ENCODE peak calls at places on chromosomes 7 and 10, in ten cellular contexts. R is PC-3; I is NCI-H2081 treated with DMSO at 0.1 percent for 48 hours; E is GDM1; A is NCI-H524 treated with DMSO at 0.1 percent for 48 hours; Q is fibroblast of the conjunctiva; G is transverse colon; H is brain microvascular endothelial cell; M is M059J; L is activated naive CD4-positive, alpha-beta T cell treated with anti-CD3 and anti-CD28 coated beads for 36 hours. P is an unnamed sample.

GRCh38 chr7:29406366-29406765 is 157.3 kb upstream of the PRR15 start:
- DNase-seq in R (no peak), I (no peak), E (no peak), A (no peak), Q (no peak), G (no peak), H (no peak), M (no peak), L (no peak), P (no peak)

GRCh38 chr10:1406172-1406975 is 331.0 kb downstream of the ADARB2 start:
- DNase-seq in R (no peak), I (no peak), E (no peak), A (no peak), Q (no peak), G (no peak), H (no peak), M (no peak), L (no peak), P (no peak)

GRCh38 chr7:150003304-150003810 is 129.6 kb downstream of the ATP6V0E2 start:
- DNase-seq in R (no peak), I (no peak), E (no peak), A (no peak), Q (no peak), G (no peak), H (no peak), M (no peak), L (no peak), P (no peak)

GRCh38 chr7:33186187-33186586 is 56.8 kb downstream of the BBS9 start:
- DNase-seq in R (peak), I (no peak), E (no peak), A (no peak), Q (no peak), G (no peak), H (peak), M (peak), L (no peak), P (no peak)

GRCh38 chr10:19412531-19412930 is 363.9 kb downstream of the MALRD1 start:
- DNase-seq in R (peak), I (no peak), E (peak), A (no peak), Q (peak), G (no peak), H (peak), M (peak), L (no peak), P (peak)

GRCh38 chr10:132066812-132067211 is 1.1 kb downstream of the JAKMIP3 start:
- DNase-seq in R (no peak), I (no peak), E (no peak), A (no peak), Q (no peak), G (no peak), H (no peak), M (no peak), L (no peak), P (no peak)

GRCh38 chr7:25894902-25895791 is 256.9 kb upstream of the NFE2L3 start:
- DNase-seq in R (peak), I (no peak), E (peak), A (no peak), Q (no peak), G (peak), H (peak), M (peak), L (peak), P (peak)

GRCh38 chr10:33370434-33370930 is 36.0 kb upstream of the NRP1 start:
- DNase-seq in R (peak), I (no peak), E (no peak), A (no peak), Q (no peak), G (no peak), H (no peak), M (peak), L (no peak), P (no peak)

GRCh38 chr10:34736976-34737771 is 77.9 kb downstream of the PARD3 start:
- DNase-seq in R (no peak), I (no peak), E (no peak), A (no peak), Q (no peak), G (no peak), H (no peak), M (no peak), L (no peak), P (no peak)

GRCh38 chr10:44756235-44756634 is 154.9 kb upstream of the TMEM72 start:
- DNase-seq in R (peak), I (no peak), E (no peak), A (no peak), Q (no peak), G (no peak), H (peak), M (peak), L (no peak), P (no peak)

GRCh38 chr10:68435803-68436202 is 28.7 kb upstream of the RUFY2 start:
- DNase-seq in R (no peak), I (no peak), E (no peak), A (no peak), Q (no peak), G (no peak), H (no peak), M (no peak), L (no peak), P (no peak)

GRCh38 chr10:126124923-126125322 is 228.6 kb downstream of the FANK1 start:
- DNase-seq in R (no peak), I (no peak), E (no peak), A (no peak), Q (no peak), G (no peak), H (no peak), M (no peak), L (no peak), P (no peak)

GRCh38 chr7:12637819-12638592 is 49.4 kb upstream of the ARL4A start:
- DNase-seq in R (no peak), I (no peak), E (peak), A (peak), Q (no peak), G (no peak), H (no peak), M (peak), L (no peak), P (no peak)

GRCh38 chr10:4082851-4083250 is 297.8 kb upstream of the KLF6 start:
- DNase-seq in R (no peak), I (no peak), E (no peak), A (no peak), Q (no peak), G (no peak), H (no peak), M (no peak), L (no peak), P (no peak)

GRCh38 chr7:27842094-27842493 is 102.1 kb downstream of the TAX1BP1 start:
- DNase-seq in R (no peak), I (no peak), E (no peak), A (peak), Q (no peak), G (no peak), H (no peak), M (no peak), L (no peak), P (no peak)

GRCh38 chr7:24477807-24478655 is 95.2 kb upstream of the PALS2 start:
- DNase-seq in R (peak), I (no peak), E (peak), A (no peak), Q (peak), G (no peak), H (peak), M (peak), L (no peak), P (no peak)

GRCh38 chr7:81025360-81025759 is 106.5 kb upstream of the SEMA3C start:
- DNase-seq in R (peak), I (peak), E (no peak), A (no peak), Q (no peak), G (no peak), H (no peak), M (peak), L (no peak), P (no peak)

P was measured in testis.